ENCODE peak calls at places on chromosomes 11 and 22, in seven cellular contexts. One of them, this sample, is unnamed.

GRCh38 chr11:58275002-58275401 is 6.9 kb upstream of the OR10W1 start:
- DNase-seq in HCT116: no peak
- DNase-seq in GM12878: no peak
- DNase-seq in K562: no peak
- DNase-seq in H1: no peak
- DNase-seq in HepG2: no peak
- DNase-seq in SK-N-SH: no peak
- DNase-seq in this sample: no peak

GRCh38 chr11:27353593-27354358 is 9.2 kb downstream of the CCDC34 start:
- DNase-seq in K562: no peak
- DNase-seq in SK-N-SH: no peak
- DNase-seq in H1: no peak
- DNase-seq in HCT116: no peak
- DNase-seq in GM12878: no peak
- DNase-seq in HepG2: no peak
- DNase-seq in this sample: no peak

GRCh38 chr22:43148581-43148980 is 2.8 kb upstream of the TSPO start:
- DNase-seq in GM12878: no peak
- DNase-seq in K562: no peak
- DNase-seq in HepG2: no peak
- DNase-seq in HCT116: no peak
- DNase-seq in SK-N-SH: no peak
- DNase-seq in H1: no peak
- DNase-seq in this sample: no peak

GRCh38 chr11:61293869-61294716 is 1.0 kb downstream of the VWCE start:
- DNase-seq in HepG2: peak
- DNase-seq in K562: no peak
- DNase-seq in HCT116: no peak
- DNase-seq in H1: peak
- DNase-seq in SK-N-SH: peak
- DNase-seq in GM12878: no peak
- DNase-seq in this sample: no peak

GRCh38 chr22:38257170-38257569 is 15.6 kb downstream of the TMEM184B start:
- DNase-seq in HepG2: no peak
- DNase-seq in SK-N-SH: no peak
- DNase-seq in K562: no peak
- DNase-seq in HCT116: no peak
- DNase-seq in GM12878: no peak
- DNase-seq in H1: no peak
- DNase-seq in this sample: no peak

GRCh38 chr11:24588075-24588474 is 91.2 kb downstream of the LUZP2 start:
- DNase-seq in GM12878: no peak
- DNase-seq in SK-N-SH: no peak
- DNase-seq in HCT116: no peak
- DNase-seq in K562: no peak
- DNase-seq in H1: no peak
- DNase-seq in HepG2: no peak
- DNase-seq in this sample: no peak

GRCh38 chr11:61124574-61125309 is 22.5 kb downstream of the CD5 start:
- DNase-seq in K562: no peak
- DNase-seq in HepG2: no peak
- DNase-seq in H1: no peak
- DNase-seq in HCT116: no peak
- DNase-seq in SK-N-SH: no peak
- DNase-seq in GM12878: no peak
- DNase-seq in this sample: no peak

GRCh38 chr11:18590573-18590972 is 2.0 kb upstream of the UEVLD start:
- DNase-seq in SK-N-SH: no peak
- DNase-seq in K562: no peak
- DNase-seq in H1: peak
- DNase-seq in GM12878: no peak
- DNase-seq in HCT116: no peak
- DNase-seq in HepG2: no peak
- DNase-seq in this sample: no peak

GRCh38 chr11:8684600-8685290 is 2.2 kb downstream of the RPL27A start:
- DNase-seq in SK-N-SH: no peak
- DNase-seq in HCT116: no peak
- DNase-seq in H1: no peak
- DNase-seq in HepG2: no peak
- DNase-seq in K562: no peak
- DNase-seq in GM12878: no peak
- DNase-seq in this sample: no peak

GRCh38 chr11:416051-416756 is 1.4 kb upstream of the SIGIRR start:
- DNase-seq in K562: no peak
- DNase-seq in SK-N-SH: no peak
- DNase-seq in HepG2: no peak
- DNase-seq in H1: no peak
- DNase-seq in GM12878: no peak
- DNase-seq in HCT116: no peak
- DNase-seq in this sample: peak

GRCh38 chr11:104609297-104609696 is 289.0 kb downstream of the CASP12 start:
- DNase-seq in HepG2: peak
- DNase-seq in H1: no peak
- DNase-seq in HCT116: peak
- DNase-seq in K562: no peak
- DNase-seq in SK-N-SH: peak
- DNase-seq in GM12878: no peak
- DNase-seq in this sample: peak

GRCh38 chr22:21642584-21643448 is 714 bp downstream of the SDF2L1 start:
- DNase-seq in HepG2: peak
- DNase-seq in SK-N-SH: peak
- DNase-seq in H1: peak
- DNase-seq in GM12878: no peak
- DNase-seq in HCT116: no peak
- DNase-seq in K562: peak
- DNase-seq in this sample: peak

GRCh38 chr11:118608268-118609214 is 1.1 kb downstream of the PHLDB1 start:
- DNase-seq in GM12878: no peak
- DNase-seq in H1: peak
- DNase-seq in HepG2: no peak
- DNase-seq in HCT116: no peak
- DNase-seq in SK-N-SH: peak
- DNase-seq in K562: peak
- DNase-seq in this sample: peak

GRCh38 chr22:31753005-31753633 is 700 bp upstream of the DEPDC5 start:
- DNase-seq in K562: peak
- DNase-seq in HCT116: no peak
- DNase-seq in H1: peak
- DNase-seq in SK-N-SH: peak
- DNase-seq in HepG2: peak
- DNase-seq in GM12878: no peak
- DNase-seq in this sample: peak

GRCh38 chr11:113288286-113288863 is 26.0 kb upstream of the TTC12 start:
- DNase-seq in K562: no peak
- DNase-seq in HCT116: no peak
- DNase-seq in SK-N-SH: no peak
- DNase-seq in HepG2: peak
- DNase-seq in H1: peak
- DNase-seq in GM12878: no peak
- DNase-seq in this sample: no peak

GRCh38 chr22:18985761-18986160 is 49.7 kb upstream of the PRODH start:
- DNase-seq in K562: no peak
- DNase-seq in H1: no peak
- DNase-seq in HepG2: no peak
- DNase-seq in HCT116: no peak
- DNase-seq in GM12878: no peak
- DNase-seq in SK-N-SH: no peak
- DNase-seq in this sample: no peak

GRCh38 chr11:329886-330253 is 9.2 kb upstream of the IFITM3 start:
- DNase-seq in SK-N-SH: no peak
- DNase-seq in GM12878: no peak
- DNase-seq in HepG2: no peak
- DNase-seq in H1: no peak
- DNase-seq in K562: no peak
- DNase-seq in HCT116: no peak
- DNase-seq in this sample: no peak

GRCh38 chr11:134633276-134633675 is 221.2 kb upstream of the B3GAT1 start:
- DNase-seq in HepG2: no peak
- DNase-seq in GM12878: no peak
- DNase-seq in H1: no peak
- DNase-seq in SK-N-SH: no peak
- DNase-seq in K562: no peak
- DNase-seq in HCT116: no peak
- DNase-seq in this sample: no peak

GRCh38 chr11:74676596-74676995 is 54.6 kb downstream of the CHRDL2 start:
- DNase-seq in K562: no peak
- DNase-seq in HepG2: no peak
- DNase-seq in HCT116: no peak
- DNase-seq in SK-N-SH: no peak
- DNase-seq in GM12878: no peak
- DNase-seq in H1: peak
- DNase-seq in this sample: no peak

GRCh38 chr11:93849751-93850584 is 450 bp downstream of the VSTM5 start:
- DNase-seq in K562: peak
- DNase-seq in H1: peak
- DNase-seq in HepG2: no peak
- DNase-seq in GM12878: no peak
- DNase-seq in HCT116: no peak
- DNase-seq in SK-N-SH: peak
- DNase-seq in this sample: no peak

GRCh38 chr11:93871521-93871920 is 21.1 kb upstream of the VSTM5 start:
- DNase-seq in HepG2: no peak
- DNase-seq in K562: no peak
- DNase-seq in HCT116: no peak
- DNase-seq in GM12878: no peak
- DNase-seq in H1: no peak
- DNase-seq in SK-N-SH: no peak
- DNase-seq in this sample: no peak

GRCh38 chr11:105156720-105157119 is 17.2 kb upstream of the CARD18 start:
- DNase-seq in SK-N-SH: no peak
- DNase-seq in HCT116: no peak
- DNase-seq in GM12878: no peak
- DNase-seq in H1: no peak
- DNase-seq in K562: no peak
- DNase-seq in HepG2: no peak
- DNase-seq in this sample: no peak

GRCh38 chr22:46542011-46542985 is 4.9 kb upstream of the CELSR1 start:
- DNase-seq in HepG2: peak
- DNase-seq in HCT116: no peak
- DNase-seq in K562: peak
- DNase-seq in SK-N-SH: peak
- DNase-seq in H1: peak
- DNase-seq in GM12878: peak
- DNase-seq in this sample: no peak

GRCh38 chr11:95897731-95898130 is 26.2 kb downstream of the MTMR2 start:
- DNase-seq in HepG2: no peak
- DNase-seq in SK-N-SH: no peak
- DNase-seq in HCT116: no peak
- DNase-seq in GM12878: no peak
- DNase-seq in K562: no peak
- DNase-seq in H1: no peak
- DNase-seq in this sample: no peak
- TF ChIP-seq JUND in HepG2: no peak
- TF ChIP-seq JUND in SK-N-SH: no peak
- TF ChIP-seq JUND in HCT116: no peak
- TF ChIP-seq JUND in GM12878: no peak
- TF ChIP-seq JUND in K562: no peak
- TF ChIP-seq JUND in H1: no peak
- TF ChIP-seq JUND in this sample: no peak

GRCh38 chr11:3167143-3168119 is 2.3 kb upstream of the OSBPL5 start:
- DNase-seq in H1: no peak
- DNase-seq in SK-N-SH: no peak
- DNase-seq in HepG2: no peak
- DNase-seq in K562: no peak
- DNase-seq in GM12878: no peak
- DNase-seq in HCT116: no peak
- DNase-seq in this sample: no peak
- TF ChIP-seq JUND in H1: no peak
- TF ChIP-seq JUND in SK-N-SH: no peak
- TF ChIP-seq JUND in HepG2: no peak
- TF ChIP-seq JUND in K562: no peak
- TF ChIP-seq JUND in GM12878: no peak
- TF ChIP-seq JUND in HCT116: no peak
- TF ChIP-seq JUND in this sample: no peak

DNA sequence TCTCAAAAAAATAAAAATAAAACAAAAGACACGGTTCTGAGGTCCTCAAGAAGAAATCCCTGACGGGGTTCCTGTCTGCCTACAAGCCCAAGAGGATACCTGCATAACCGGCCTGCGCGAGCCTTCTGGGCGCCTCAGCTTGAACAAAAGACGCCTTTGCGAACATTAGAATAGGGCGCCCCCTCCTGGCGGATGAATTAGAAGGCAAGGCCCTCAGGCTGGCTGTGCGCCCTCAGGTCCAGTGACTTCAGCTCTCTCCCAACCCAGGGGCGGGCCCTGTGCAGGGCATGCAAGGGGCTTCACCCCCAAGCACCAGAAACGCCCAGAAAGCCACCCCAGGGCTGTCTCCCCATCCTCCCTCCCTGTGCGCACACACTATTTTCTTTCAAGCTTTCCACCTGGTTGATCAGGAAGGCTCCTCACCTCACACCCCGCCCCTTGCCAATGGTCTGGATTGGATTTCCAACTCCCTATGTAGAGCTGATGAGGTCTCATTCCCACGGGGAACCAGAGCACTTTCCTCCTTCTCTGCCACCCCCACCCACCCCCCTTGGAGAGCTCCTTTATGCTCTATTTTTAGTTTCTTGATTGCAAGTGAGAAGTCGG is 273.3 kb downstream of the BUD13 start:
- DNase-seq in HCT116: peak
- DNase-seq in HepG2: peak
- DNase-seq in K562: peak
- DNase-seq in GM12878: no peak
- DNase-seq in H1: peak
- DNase-seq in SK-N-SH: peak
- DNase-seq in this sample: peak
- TF ChIP-seq JUND in HCT116: no peak
- TF ChIP-seq JUND in HepG2: no peak
- TF ChIP-seq JUND in K562: no peak
- TF ChIP-seq JUND in GM12878: no peak
- TF ChIP-seq JUND in H1: no peak
- TF ChIP-seq JUND in SK-N-SH: no peak
- TF ChIP-seq JUND in this sample: no peak

GRCh38 chr11:108618529-108618928 is 25.0 kb upstream of the EXPH5 start:
- DNase-seq in H1: no peak
- DNase-seq in K562: no peak
- DNase-seq in SK-N-SH: peak
- DNase-seq in HCT116: no peak
- DNase-seq in HepG2: no peak
- DNase-seq in GM12878: no peak
- DNase-seq in this sample: no peak
- TF ChIP-seq JUND in H1: no peak
- TF ChIP-seq JUND in K562: no peak
- TF ChIP-seq JUND in SK-N-SH: no peak
- TF ChIP-seq JUND in HCT116: no peak
- TF ChIP-seq JUND in HepG2: no peak
- TF ChIP-seq JUND in GM12878: no peak
- TF ChIP-seq JUND in this sample: peak

GRCh38 chr11:12748561-12748960 is 74.3 kb downstream of the TEAD1 start:
- DNase-seq in HCT116: no peak
- DNase-seq in SK-N-SH: no peak
- DNase-seq in H1: no peak
- DNase-seq in HepG2: no peak
- DNase-seq in K562: no peak
- DNase-seq in GM12878: no peak
- DNase-seq in this sample: no peak
- TF ChIP-seq JUND in HCT116: no peak
- TF ChIP-seq JUND in SK-N-SH: no peak
- TF ChIP-seq JUND in H1: no peak
- TF ChIP-seq JUND in HepG2: no peak
- TF ChIP-seq JUND in K562: no peak
- TF ChIP-seq JUND in GM12878: no peak
- TF ChIP-seq JUND in this sample: no peak

GRCh38 chr11:30917859-30918478 is 331.8 kb upstream of the MPPED2 start:
- DNase-seq in GM12878: no peak
- DNase-seq in K562: peak
- DNase-seq in HepG2: peak
- DNase-seq in HCT116: peak
- DNase-seq in H1: no peak
- DNase-seq in SK-N-SH: peak
- DNase-seq in this sample: peak
- TF ChIP-seq JUND in GM12878: no peak
- TF ChIP-seq JUND in K562: no peak
- TF ChIP-seq JUND in HepG2: no peak
- TF ChIP-seq JUND in HCT116: no peak
- TF ChIP-seq JUND in H1: no peak
- TF ChIP-seq JUND in SK-N-SH: no peak
- TF ChIP-seq JUND in this sample: no peak

This sample was measured in T47D.